ENCODE peak calls at places on chromosome 17, in five cellular contexts. F, O, X, A and G are unnamed samples.
A peak's percentile ranks its signal among the peaks of the same experiment; 100 is the strongest.

GRCh38 chr17:61836266-61837174 is 26.8 kb downstream of the BRIP1 start:
- DNase-seq in F (no peak), O (no peak), X (no peak), A (peak; percentile 4), G (no peak)

GRCh38 chr17:77365584-77366186 is 224.9 kb downstream of the SEC14L1 start:
- DNase-seq in F (peak; percentile 89), O (peak; percentile 95), X (no peak), A (peak; percentile 92), G (peak; percentile 70)

GRCh38 chr17:41076788-41077187 is 7.2 kb upstream of the KRTAP4-7 start:
- DNase-seq in F (no peak), O (no peak), X (no peak), A (no peak), G (no peak)

GRCh38 chr17:3675886-3676285 is 7.3 kb downstream of the EMC6 start:
- DNase-seq in F (no peak), O (no peak), X (no peak), A (no peak), G (no peak)

GRCh38 chr17:8976638-8977037 is 11.1 kb upstream of the PIK3R5 start:
- DNase-seq in F (no peak), O (no peak), X (peak; percentile 52), A (no peak), G (no peak)

GRCh38 chr17:17781591-17782424 is 55.0 kb downstream of the SREBF1 start:
- DNase-seq in F (peak; percentile 54), O (peak; percentile 81), X (peak; percentile 56), A (peak; percentile 71), G (peak; percentile 37)

GRCh38 chr17:2092253-2092652 is 37.4 kb downstream of the HIC1 start:
- DNase-seq in F (no peak), O (no peak), X (no peak), A (no peak), G (no peak)

GRCh38 chr17:64095144-64095882 is 34.6 kb downstream of the ERN1 start:
- DNase-seq in F (peak; percentile 11), O (no peak), X (no peak), A (no peak), G (peak; percentile 33)

GRCh38 chr17:78226752-78227454 is 4.5 kb upstream of the TMEM235 start:
- DNase-seq in F (no peak), O (no peak), X (no peak), A (peak; percentile 31), G (peak; percentile 67)

GRCh38 chr17:7354262-7354781 is 634 bp upstream of the TMEM95 start:
- DNase-seq in F (peak; percentile 53), O (peak; percentile 46), X (peak; percentile 42), A (peak; percentile 61), G (no peak)

GRCh38 chr17:4839965-4840892 is 7.1 kb downstream of the MINK1 start:
- DNase-seq in F (no peak), O (no peak), X (no peak), A (peak; percentile 36), G (no peak)

GRCh38 chr17:17042851-17043667 is 802 bp downstream of the MPRIP start:
- DNase-seq in F (no peak), O (peak; percentile 73), X (no peak), A (peak; percentile 70), G (peak; percentile 69)

GRCh38 chr17:29042679-29043538 is at the start of gene PIPOX:
- DNase-seq in F (peak; percentile 98), O (peak; percentile 92), X (no peak), A (peak; percentile 64), G (peak; percentile 72)

GRCh38 chr17:29445844-29446243 is 55.7 kb downstream of the TAOK1 start:
- DNase-seq in F (no peak), O (no peak), X (no peak), A (no peak), G (peak; percentile 31)

GRCh38 chr17:27800522-27800921 is at the start of gene NOS2:
- DNase-seq in F (no peak), O (no peak), X (no peak), A (no peak), G (no peak)

GRCh38 chr17:32111141-32111771 is 31.0 kb upstream of the RHOT1 start:
- DNase-seq in F (peak; percentile 35), O (peak; percentile 78), X (no peak), A (peak; percentile 69), G (peak; percentile 75)

GRCh38 chr17:73791644-73792043 is 147.4 kb upstream of the SDK2 start:
- DNase-seq in F (no peak), O (no peak), X (no peak), A (no peak), G (no peak)

GRCh38 chr17:40355123-40355803 is 9.3 kb downstream of the GJD3 start:
- DNase-seq in F (peak; percentile 48), O (peak; percentile 82), X (peak; percentile 90), A (no peak), G (peak; percentile 86)

GRCh38 chr17:55421179-55421934 is at the start of gene MMD:
- DNase-seq in F (no peak), O (no peak), X (no peak), A (peak; percentile 33), G (no peak)

GRCh38 chr17:46802831-46803230 is 15.7 kb downstream of the WNT3 start:
- DNase-seq in F (no peak), O (no peak), X (no peak), A (no peak), G (no peak)

GRCh38 chr17:50055055-50055425 is 870 bp upstream of the ITGA3 start:
- DNase-seq in F (peak; percentile 15), O (peak; percentile 60), X (no peak), A (peak; percentile 64), G (peak; percentile 39)

GRCh38 chr17:14616508-14616907 is 315.6 kb downstream of the HS3ST3B1 start:
- DNase-seq in F (no peak), O (no peak), X (no peak), A (peak; percentile 18), G (no peak)

GRCh38 chr17:46769531-46770438 is 48.7 kb downstream of the WNT3 start:
- DNase-seq in F (no peak), O (no peak), X (peak; percentile 49), A (no peak), G (peak; percentile 49)

GRCh38 chr17:61561354-61561753 is 29.7 kb downstream of the NACA2 start:
- DNase-seq in F (no peak), O (no peak), X (no peak), A (no peak), G (no peak)

GRCh38 chr17:2192367-2193028 is 111.1 kb downstream of the SMG6 start:
- DNase-seq in F (no peak), O (peak; percentile 95), X (peak; percentile 11), A (peak; percentile 98), G (peak; percentile 98)

GRCh38 chr17:57447357-57448019 is 191.2 kb downstream of the MSI2 start:
- DNase-seq in F (no peak), O (no peak), X (no peak), A (no peak), G (no peak)

GRCh38 chr17:39306509-39307212 is 80.9 kb upstream of the STAC2 start:
- DNase-seq in F (no peak), O (peak; percentile 3), X (peak; percentile 43), A (no peak), G (peak; percentile 3)

GRCh38 chr17:14737984-14738651 is 437.2 kb downstream of the HS3ST3B1 start:
- DNase-seq in F (no peak), O (peak; percentile 77), X (no peak), A (peak; percentile 97), G (no peak)

GRCh38 chr17:34598161-34598776 is 18.9 kb downstream of the TMEM132E start:
- DNase-seq in F (peak; percentile 88), O (no peak), X (no peak), A (no peak), G (no peak)

GRCh38 chr17:55279788-55280579 is 15.2 kb downstream of the HLF start:
- DNase-seq in F (no peak), O (no peak), X (no peak), A (no peak), G (no peak)

GRCh38 chr17:66310528-66311148 is 8.2 kb downstream of the PRKCA start:
- DNase-seq in F (no peak), O (no peak), X (no peak), A (no peak), G (peak; percentile 16)

GRCh38 chr17:39666231-39666600 is 1.1 kb downstream of the TCAP start:
- DNase-seq in F (no peak), O (no peak), X (no peak), A (no peak), G (no peak)

GRCh38 chr17:14205992-14206461 is 30.6 kb downstream of the CDRT15 start:
- DNase-seq in F (no peak), O (peak; percentile 89), X (no peak), A (peak; percentile 97), G (peak; percentile 22)

GRCh38 chr17:68302666-68303065 is 11.4 kb downstream of the ARSG start:
- DNase-seq in F (no peak), O (no peak), X (no peak), A (no peak), G (no peak)